ENCODE peak calls at places on chromosomes 4 and X, in five cellular contexts. One of them, this sample, is unnamed.

GRCh38 chr4:148998719-148999118 is 556.5 kb upstream of the NR3C2 start:
- DNase-seq in H1: peak
- DNase-seq in mesenchymal stem cell: peak
- DNase-seq in IMR-90: peak
- DNase-seq in neuronal stem cell: peak
- DNase-seq in this sample: peak

GRCh38 chrX:136259543-136259942 is 8.3 kb upstream of the MAP7D3 start:
- DNase-seq in H1: no peak
- DNase-seq in mesenchymal stem cell: peak
- DNase-seq in IMR-90: peak
- DNase-seq in neuronal stem cell: no peak
- DNase-seq in this sample: no peak

GRCh38 chr4:188714488-188714887 is 575.2 kb downstream of the TRIML1 start:
- DNase-seq in H1: no peak
- DNase-seq in mesenchymal stem cell: no peak
- DNase-seq in IMR-90: peak
- DNase-seq in neuronal stem cell: no peak
- DNase-seq in this sample: no peak

GRCh38 chrX:132219343-132219768 is at the start of gene RAP2C:
- DNase-seq in H1: peak
- DNase-seq in mesenchymal stem cell: peak
- DNase-seq in IMR-90: peak
- DNase-seq in neuronal stem cell: peak
- DNase-seq in this sample: peak

GRCh38 chrX:103211012-103211715 is 3.7 kb upstream of the BEX4 start:
- DNase-seq in H1: no peak
- DNase-seq in mesenchymal stem cell: peak
- DNase-seq in IMR-90: peak
- DNase-seq in neuronal stem cell: peak
- DNase-seq in this sample: peak

GRCh38 chr4:85127653-85128052 is 161.2 kb upstream of the WDFY3 start:
- DNase-seq in H1: peak
- DNase-seq in mesenchymal stem cell: peak
- DNase-seq in IMR-90: no peak
- DNase-seq in neuronal stem cell: peak
- DNase-seq in this sample: peak

GRCh38 chr4:86685401-86685800 is 91.3 kb downstream of the PTPN13 start:
- DNase-seq in H1: no peak
- DNase-seq in mesenchymal stem cell: peak
- DNase-seq in IMR-90: peak
- DNase-seq in neuronal stem cell: no peak
- DNase-seq in this sample: peak

GRCh38 chr4:68499021-68499420 is 51.8 kb downstream of the TMPRSS11E start:
- DNase-seq in H1: no peak
- DNase-seq in mesenchymal stem cell: no peak
- DNase-seq in IMR-90: no peak
- DNase-seq in neuronal stem cell: no peak
- DNase-seq in this sample: no peak

GRCh38 chr4:185524888-185525863 is 10.1 kb downstream of the PDLIM3 start:
- DNase-seq in H1: no peak
- DNase-seq in mesenchymal stem cell: peak
- DNase-seq in IMR-90: peak
- DNase-seq in neuronal stem cell: no peak
- DNase-seq in this sample: no peak

GRCh38 chr4:86048426-86048825 is 311.4 kb downstream of the MAPK10 start:
- DNase-seq in H1: no peak
- DNase-seq in mesenchymal stem cell: no peak
- DNase-seq in IMR-90: peak
- DNase-seq in neuronal stem cell: no peak
- DNase-seq in this sample: no peak

GRCh38 chr4:10949039-10949728 is 264.6 kb upstream of the CLNK start:
- DNase-seq in H1: no peak
- DNase-seq in mesenchymal stem cell: no peak
- DNase-seq in IMR-90: no peak
- DNase-seq in neuronal stem cell: no peak
- DNase-seq in this sample: peak
- H3K4ac ChIP-seq in H1: no peak
- H3K4ac ChIP-seq in mesenchymal stem cell: no peak
- H3K4ac ChIP-seq in IMR-90: no peak
- H3K4ac ChIP-seq in neuronal stem cell: no peak
- H3K4ac ChIP-seq in this sample: no peak

DNA sequence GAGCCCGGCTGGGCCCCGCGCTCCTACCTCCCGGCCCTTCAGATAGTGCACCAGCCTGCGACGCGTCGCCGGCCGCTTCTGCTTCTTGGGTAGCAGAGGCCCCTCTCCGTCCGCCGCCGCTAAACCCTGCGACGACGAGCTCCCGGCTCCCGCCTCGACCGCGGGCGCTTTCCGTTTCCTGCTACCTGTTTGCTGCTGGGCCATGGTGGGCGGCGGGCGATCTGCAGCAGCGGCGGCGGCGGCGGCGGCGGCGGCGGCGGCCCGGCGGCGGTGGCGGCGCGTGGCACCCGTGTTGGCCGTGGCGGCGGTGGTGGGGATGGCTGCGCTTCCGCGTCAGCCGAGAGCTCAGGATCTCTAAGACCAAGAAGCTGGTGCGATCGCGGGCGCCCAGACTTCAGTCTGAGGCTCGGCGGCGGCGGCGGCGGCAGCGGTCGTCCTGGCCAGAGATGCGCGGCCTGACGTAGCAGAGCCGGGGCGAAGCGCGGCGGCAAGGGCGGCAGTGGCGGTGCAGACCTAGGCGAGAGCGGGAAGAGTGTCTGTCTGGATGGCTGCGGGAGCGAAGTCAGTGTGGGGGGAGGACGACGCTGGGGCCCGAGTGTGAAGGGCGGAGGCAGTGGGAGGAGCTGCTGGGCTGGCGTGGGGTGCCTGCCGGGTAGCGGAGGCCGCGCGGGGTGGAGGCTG is at the start of gene DCAF12L2:
- DNase-seq in H1: no peak
- DNase-seq in mesenchymal stem cell: no peak
- DNase-seq in IMR-90: no peak
- DNase-seq in neuronal stem cell: peak
- DNase-seq in this sample: no peak
- H3K14ac ChIP-seq in H1: no peak
- H3K14ac ChIP-seq in mesenchymal stem cell: no peak
- H3K14ac ChIP-seq in IMR-90: no peak
- H3K14ac ChIP-seq in neuronal stem cell: peak
- H3K14ac ChIP-seq in this sample: peak

DNA sequence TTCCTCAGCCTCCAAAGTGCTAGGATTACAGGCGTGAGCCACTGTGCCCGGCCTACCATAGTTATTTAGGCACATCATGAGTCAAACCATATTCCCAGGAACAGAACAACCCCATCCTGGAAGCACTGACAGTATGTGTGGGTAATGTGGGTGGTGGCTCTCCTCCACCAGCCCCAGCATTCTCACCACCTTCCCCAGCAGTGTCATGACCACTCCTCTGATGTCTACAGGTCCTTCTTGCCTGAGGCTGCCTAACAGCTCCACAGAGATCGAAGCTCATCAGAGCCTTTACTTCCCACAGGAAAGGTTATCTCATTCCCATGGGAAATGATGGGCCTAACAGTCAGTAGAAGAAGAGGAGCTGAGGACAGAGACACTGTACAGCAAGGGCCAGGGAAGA is 129.5 kb upstream of the GPC4 start:
- DNase-seq in H1: no peak
- DNase-seq in mesenchymal stem cell: no peak
- DNase-seq in IMR-90: no peak
- DNase-seq in neuronal stem cell: no peak
- DNase-seq in this sample: peak
- H3K4ac ChIP-seq in H1: no peak
- H3K4ac ChIP-seq in mesenchymal stem cell: no peak
- H3K4ac ChIP-seq in IMR-90: no peak
- H3K4ac ChIP-seq in neuronal stem cell: no peak
- H3K4ac ChIP-seq in this sample: peak

GRCh38 chrX:51803833-51804232 is 60.6 kb downstream of the GSPT2 start:
- DNase-seq in H1: no peak
- DNase-seq in mesenchymal stem cell: peak
- DNase-seq in IMR-90: no peak
- DNase-seq in neuronal stem cell: no peak
- DNase-seq in this sample: no peak

GRCh38 chrX:51798701-51799100 is 55.5 kb downstream of the GSPT2 start:
- DNase-seq in H1: no peak
- DNase-seq in mesenchymal stem cell: no peak
- DNase-seq in IMR-90: no peak
- DNase-seq in neuronal stem cell: no peak
- DNase-seq in this sample: no peak

GRCh38 chrX:51804741-51805140 is 61.5 kb downstream of the GSPT2 start:
- DNase-seq in H1: no peak
- DNase-seq in mesenchymal stem cell: no peak
- DNase-seq in IMR-90: no peak
- DNase-seq in neuronal stem cell: no peak
- DNase-seq in this sample: no peak

GRCh38 chrX:51802917-51803688 is 59.9 kb downstream of the GSPT2 start:
- DNase-seq in H1: peak
- DNase-seq in mesenchymal stem cell: peak
- DNase-seq in IMR-90: peak
- DNase-seq in neuronal stem cell: peak
- DNase-seq in this sample: peak
- H3K14ac ChIP-seq in H1: no peak
- H3K14ac ChIP-seq in mesenchymal stem cell: no peak
- H3K14ac ChIP-seq in IMR-90: peak
- H3K14ac ChIP-seq in neuronal stem cell: no peak
- H3K14ac ChIP-seq in this sample: peak

GRCh38 chrX:153670748-153671588 is 2.6 kb downstream of the PNCK start:
- DNase-seq in H1: no peak
- DNase-seq in mesenchymal stem cell: no peak
- DNase-seq in IMR-90: no peak
- DNase-seq in neuronal stem cell: no peak
- DNase-seq in this sample: no peak
- H3K4ac ChIP-seq in H1: no peak
- H3K4ac ChIP-seq in mesenchymal stem cell: no peak
- H3K4ac ChIP-seq in IMR-90: no peak
- H3K4ac ChIP-seq in neuronal stem cell: no peak
- H3K4ac ChIP-seq in this sample: no peak

DNA sequence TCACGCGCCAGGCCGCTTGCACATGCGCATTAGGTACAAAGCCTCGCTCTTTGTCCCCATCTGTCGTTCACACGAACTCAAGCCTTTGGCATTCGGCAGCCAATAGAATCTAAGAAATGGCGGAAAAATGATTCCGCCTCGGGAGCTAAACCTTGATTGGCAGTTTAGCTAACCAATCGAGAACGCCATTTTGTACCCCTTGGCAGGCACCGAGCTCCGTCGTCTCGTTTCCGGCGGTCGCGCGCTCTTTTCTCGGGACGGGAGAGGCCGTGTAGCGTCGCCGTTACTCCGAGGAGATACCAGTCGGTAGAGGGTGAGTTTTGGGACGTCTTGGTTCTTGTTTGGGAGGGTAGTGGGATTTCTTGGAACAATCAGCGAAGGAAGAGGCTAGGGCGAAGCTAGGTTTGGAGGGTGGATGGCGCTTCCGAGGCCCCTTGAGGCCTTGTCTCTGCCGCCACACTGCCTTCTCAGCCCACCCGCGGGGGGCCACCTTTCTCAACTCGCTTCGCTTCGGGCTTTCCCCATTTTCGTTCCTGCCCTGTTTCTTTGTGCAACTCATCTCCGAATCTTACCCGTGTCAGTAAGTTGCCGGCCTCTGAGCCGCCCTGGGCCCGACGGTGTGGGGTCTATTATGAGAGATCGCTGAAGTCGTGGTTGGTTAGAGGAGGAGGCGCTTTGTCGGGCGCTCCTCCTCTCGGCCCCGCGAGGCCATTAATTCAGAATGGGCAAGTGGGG is at the start of gene NONO:
- DNase-seq in H1: peak
- DNase-seq in mesenchymal stem cell: peak
- DNase-seq in IMR-90: peak
- DNase-seq in neuronal stem cell: peak
- DNase-seq in this sample: peak
- H3K14ac ChIP-seq in H1: no peak
- H3K14ac ChIP-seq in mesenchymal stem cell: no peak
- H3K14ac ChIP-seq in IMR-90: peak
- H3K14ac ChIP-seq in neuronal stem cell: peak
- H3K14ac ChIP-seq in this sample: peak

GRCh38 chr4:101515099-101515498 is 167.8 kb upstream of the PPP3CA start:
- DNase-seq in H1: no peak
- DNase-seq in mesenchymal stem cell: no peak
- DNase-seq in IMR-90: no peak
- DNase-seq in neuronal stem cell: no peak
- DNase-seq in this sample: no peak

DNA sequence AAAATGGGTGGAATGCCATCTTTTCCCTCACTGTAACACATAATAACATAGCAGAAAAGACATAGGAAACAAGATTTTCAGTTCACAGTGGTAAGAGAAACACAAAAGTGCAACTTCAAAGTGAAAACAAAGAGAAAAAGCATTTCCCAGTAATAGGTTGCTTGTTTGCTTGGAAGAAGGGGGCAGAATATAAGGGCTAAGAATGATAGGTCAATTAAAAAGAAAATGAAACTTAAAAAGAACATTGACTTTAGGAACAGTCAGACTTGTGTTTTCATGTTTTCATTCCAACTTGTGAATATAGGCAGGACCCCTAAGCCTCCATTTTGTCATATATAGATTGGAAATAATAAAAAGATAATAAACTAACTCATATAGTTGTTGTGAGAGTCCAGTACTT is 168.2 kb upstream of the PPP3CA start:
- DNase-seq in H1: no peak
- DNase-seq in mesenchymal stem cell: no peak
- DNase-seq in IMR-90: no peak
- DNase-seq in neuronal stem cell: no peak
- DNase-seq in this sample: no peak
- H3K4ac ChIP-seq in H1: no peak
- H3K4ac ChIP-seq in mesenchymal stem cell: no peak
- H3K4ac ChIP-seq in IMR-90: no peak
- H3K4ac ChIP-seq in neuronal stem cell: no peak
- H3K4ac ChIP-seq in this sample: no peak

GRCh38 chr4:102061133-102061532 is 270.6 kb downstream of the BANK1 start:
- DNase-seq in H1: no peak
- DNase-seq in mesenchymal stem cell: no peak
- DNase-seq in IMR-90: no peak
- DNase-seq in neuronal stem cell: no peak
- DNase-seq in this sample: no peak
- H3K14ac ChIP-seq in H1: no peak
- H3K14ac ChIP-seq in mesenchymal stem cell: no peak
- H3K14ac ChIP-seq in IMR-90: no peak
- H3K14ac ChIP-seq in neuronal stem cell: no peak
- H3K14ac ChIP-seq in this sample: no peak